ENCODE peak calls at places on chromosomes 1 and 21, in four cellular contexts. E is cardiac muscle cell, P is ascending aorta, J is H9. Z is an unnamed sample. For H3K27me3 and H3K4me1, the result is how much of the 10 kb centered on the place peaks cover.

GRCh38 chr1:246383217-246383616 is 123.9 kb downstream of the SMYD3 start:
- DNase-seq in E (no peak), P (no peak), J (no peak), Z (no peak)

GRCh38 chr1:165842363-165843129 is 15.1 kb downstream of the UCK2 start:
- DNase-seq in E (peak), P (no peak), J (no peak), Z (no peak)

GRCh38 chr1:155000475-155000724 is 2.2 kb upstream of the ZBTB7B start:
- DNase-seq in E (no peak), P (no peak), J (no peak), Z (no peak)

GRCh38 chr1:80878343-80878742 is 922.4 kb upstream of the ADGRL2 start:
- DNase-seq in E (no peak), P (no peak), J (no peak), Z (no peak)

GRCh38 chr1:170599033-170599432 is 64.9 kb upstream of the PRRX1 start:
- DNase-seq in E (no peak), P (no peak), J (no peak), Z (no peak)

GRCh38 chr1:180168786-180169640 is 14.3 kb downstream of the QSOX1 start:
- DNase-seq in E (peak), P (no peak), J (peak), Z (peak)

GRCh38 chr1:208233546-208233945 is 10.6 kb downstream of the PLXNA2 start:
- DNase-seq in E (no peak), P (peak), J (peak), Z (no peak)

GRCh38 chr1:230865062-230865817 is 3.1 kb downstream of the C1orf198 start:
- DNase-seq in E (no peak), P (no peak), J (no peak), Z (no peak)

GRCh38 chr1:198776602-198777029 is 137.8 kb downstream of the PTPRC start:
- DNase-seq in E (no peak), P (peak), J (no peak), Z (no peak)

GRCh38 chr21:16942703-16943102 is 570.1 kb upstream of the CXADR start:
- DNase-seq in E (no peak), P (no peak), J (peak), Z (peak)

GRCh38 chr1:247415423-247416361 is at the start of gene NLRP3:
- DNase-seq in E (no peak), P (no peak), J (peak), Z (no peak)

DNA sequence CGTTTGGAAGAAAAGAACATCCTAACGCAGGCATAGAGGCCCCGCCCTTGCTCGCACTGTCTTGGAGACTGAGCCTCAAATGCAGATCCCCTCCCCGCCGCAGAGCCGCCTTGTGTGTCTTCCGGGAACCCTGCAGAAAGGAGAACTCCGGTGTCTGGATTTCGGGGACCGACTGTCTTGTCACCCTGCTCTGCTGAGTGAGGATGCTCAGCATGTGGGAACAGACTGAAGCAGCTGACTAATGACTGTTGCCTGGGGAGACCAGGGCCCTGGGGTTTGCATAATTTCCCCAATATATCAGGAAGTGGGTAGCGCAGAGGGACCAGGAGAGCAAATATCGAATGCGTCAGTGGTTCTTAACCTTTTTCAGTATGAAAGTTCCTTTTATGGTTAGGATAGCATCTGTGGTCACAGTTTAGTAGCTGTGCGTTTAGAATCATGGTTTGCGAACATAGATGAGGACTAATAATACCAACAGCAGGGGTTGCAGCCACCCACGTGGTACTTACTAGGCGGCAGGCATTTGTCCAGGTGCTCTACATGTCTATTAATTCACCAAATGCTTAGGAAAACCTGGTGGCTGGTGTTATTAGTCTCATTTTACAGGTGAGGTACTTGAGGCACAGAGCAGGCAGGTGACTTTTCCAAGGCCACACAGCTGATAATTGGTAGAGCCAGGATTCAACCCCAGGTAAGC is 14.3 kb downstream of the GPR137B start:
- DNase-seq in E (no peak), P (no peak), J (no peak), Z (no peak)
- H3K27me3 ChIP-seq in E (under half), P (under half), J (under half), Z (under half)

DNA sequence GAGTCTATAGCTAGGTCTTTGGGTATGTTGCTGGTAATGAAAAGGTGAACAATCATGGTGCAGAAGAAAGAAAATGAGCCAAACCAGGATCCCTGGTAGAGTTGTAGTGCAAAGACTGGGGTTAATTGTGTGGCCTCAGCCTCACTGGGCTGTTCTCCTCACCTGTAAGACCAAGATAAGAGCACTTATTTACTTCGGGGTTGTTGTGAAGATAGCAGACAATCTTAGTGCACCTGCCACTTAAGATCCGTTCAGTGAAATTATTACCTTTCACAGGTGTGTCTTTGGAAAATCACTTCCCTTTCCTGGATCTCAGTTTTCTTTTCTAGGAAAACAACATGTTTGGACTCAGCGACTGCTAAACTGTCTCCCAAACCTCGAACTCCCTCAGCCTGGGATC is 1.3 kb upstream of the FGGY start:
- DNase-seq in E (no peak), P (no peak), J (no peak), Z (no peak)
- H3K4me1 ChIP-seq in E (under half), P (under half), J (under half), Z (under half)

GRCh38 chr1:27928216-27928954 is 6.4 kb upstream of the SMPDL3B start:
- DNase-seq in E (no peak), P (no peak), J (peak), Z (no peak)
- H3K27me3 ChIP-seq in E (under half), P (under half), J (under half), Z (under half)

GRCh38 chr1:221888218-221888617 is 146.3 kb upstream of the DUSP10 start:
- DNase-seq in E (no peak), P (no peak), J (no peak), Z (no peak)

GRCh38 chr1:221887758-221888157 is 145.9 kb upstream of the DUSP10 start:
- DNase-seq in E (no peak), P (no peak), J (no peak), Z (no peak)

GRCh38 chr1:221886311-221887090 is 144.6 kb upstream of the DUSP10 start:
- DNase-seq in E (no peak), P (no peak), J (no peak), Z (no peak)

GRCh38 chr1:221888801-221889200 is 146.9 kb upstream of the DUSP10 start:
- DNase-seq in E (no peak), P (no peak), J (no peak), Z (no peak)

GRCh38 chr1:221887091-221887746 is 145.3 kb upstream of the DUSP10 start:
- DNase-seq in E (no peak), P (peak), J (peak), Z (no peak)
- H3K4me1 ChIP-seq in E (under half), P (under half), J (under half), Z (under half)

GRCh38 chr21:36545776-36546511 is 66.0 kb upstream of the CLDN14 start:
- DNase-seq in E (no peak), P (no peak), J (no peak), Z (no peak)
- H3K27me3 ChIP-seq in E (under half), P (under half), J (under half), Z (under half)

DNA sequence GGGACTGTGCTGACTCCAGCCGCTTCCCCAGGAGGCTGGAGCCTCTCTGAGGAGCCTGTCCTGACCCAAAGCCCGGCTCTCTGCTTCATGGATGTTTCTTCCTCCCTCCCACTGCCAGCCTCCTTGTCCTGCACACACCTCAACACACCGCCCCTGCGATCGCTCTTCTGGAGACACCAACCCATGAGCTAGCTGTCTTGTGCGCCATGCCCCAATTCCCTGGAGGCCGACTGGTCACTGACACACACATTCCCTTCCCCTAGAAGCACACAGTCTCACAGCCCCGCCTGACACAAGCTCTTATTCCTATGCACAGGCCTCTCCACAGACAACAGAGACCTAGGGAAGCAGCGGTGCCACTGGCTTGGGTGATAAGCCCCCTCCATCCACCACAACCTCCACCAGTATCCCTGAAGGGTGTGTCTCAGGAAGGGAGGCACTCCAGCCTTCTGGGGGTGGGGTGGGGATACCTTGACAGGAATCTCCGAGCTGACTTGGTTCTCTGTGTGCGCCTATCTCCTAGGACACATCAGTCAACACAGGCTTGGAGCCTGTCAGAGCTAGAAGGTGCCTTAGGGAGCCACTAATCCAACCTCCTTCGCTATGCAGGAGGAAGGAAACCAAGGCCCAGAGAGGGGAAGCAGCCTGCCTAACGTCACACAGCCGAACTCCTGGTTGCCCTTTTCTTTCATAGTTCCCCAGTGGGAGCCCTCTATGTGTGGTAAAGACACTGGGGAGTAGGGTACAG is 31.1 kb downstream of the AHDC1 start:
- DNase-seq in E (peak), P (peak), J (no peak), Z (peak)
- H3K4me1 ChIP-seq in E (half or more), P (half or more), J (under half), Z (under half)

GRCh38 chr1:184624051-184624450 is 130.6 kb downstream of the EDEM3 start:
- DNase-seq in E (no peak), P (no peak), J (no peak), Z (no peak)

GRCh38 chr1:184624626-184625025 is 130.0 kb downstream of the EDEM3 start:
- DNase-seq in E (no peak), P (no peak), J (no peak), Z (no peak)

GRCh38 chr1:184623404-184623803 is 131.3 kb downstream of the EDEM3 start:
- DNase-seq in E (no peak), P (no peak), J (no peak), Z (no peak)

GRCh38 chr1:184621262-184621661 is 133.4 kb downstream of the EDEM3 start:
- DNase-seq in E (no peak), P (no peak), J (no peak), Z (no peak)

DNA sequence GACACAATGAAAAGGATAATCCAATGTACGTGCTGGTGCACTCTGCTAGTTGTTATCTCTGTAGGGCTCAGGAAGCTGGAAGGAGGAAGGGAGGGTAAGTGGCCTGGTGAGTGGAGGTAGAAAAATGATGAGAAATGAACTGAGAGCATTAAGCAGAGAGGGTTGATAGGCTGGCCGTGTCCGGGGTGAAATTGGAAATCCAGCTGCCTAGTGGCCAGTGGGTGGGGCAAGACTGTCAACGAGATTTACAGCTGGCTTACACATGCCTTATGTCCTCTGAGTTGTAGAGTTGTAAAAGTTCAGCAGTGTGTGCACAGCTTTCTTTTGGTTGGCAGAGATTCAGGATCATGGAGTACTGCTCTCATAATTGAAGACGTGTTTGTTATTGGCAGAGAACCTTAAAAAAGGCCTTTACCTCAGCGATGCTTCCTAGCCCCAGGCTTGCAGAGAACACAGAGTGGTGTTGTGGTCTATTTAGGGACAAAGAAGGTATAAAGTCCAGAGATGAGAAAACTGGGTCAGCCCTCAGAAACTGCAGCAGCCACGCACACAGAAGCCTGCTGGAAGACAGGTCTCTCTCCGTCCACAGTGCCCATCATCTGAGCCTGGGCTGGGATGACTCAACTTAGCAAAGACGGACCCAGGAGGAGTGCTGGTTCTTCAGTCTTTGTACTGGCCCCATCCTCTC is 132.4 kb downstream of the EDEM3 start:
- DNase-seq in E (peak), P (peak), J (no peak), Z (no peak)
- H3K27me3 ChIP-seq in E (under half), P (under half), J (under half), Z (under half)

DNA sequence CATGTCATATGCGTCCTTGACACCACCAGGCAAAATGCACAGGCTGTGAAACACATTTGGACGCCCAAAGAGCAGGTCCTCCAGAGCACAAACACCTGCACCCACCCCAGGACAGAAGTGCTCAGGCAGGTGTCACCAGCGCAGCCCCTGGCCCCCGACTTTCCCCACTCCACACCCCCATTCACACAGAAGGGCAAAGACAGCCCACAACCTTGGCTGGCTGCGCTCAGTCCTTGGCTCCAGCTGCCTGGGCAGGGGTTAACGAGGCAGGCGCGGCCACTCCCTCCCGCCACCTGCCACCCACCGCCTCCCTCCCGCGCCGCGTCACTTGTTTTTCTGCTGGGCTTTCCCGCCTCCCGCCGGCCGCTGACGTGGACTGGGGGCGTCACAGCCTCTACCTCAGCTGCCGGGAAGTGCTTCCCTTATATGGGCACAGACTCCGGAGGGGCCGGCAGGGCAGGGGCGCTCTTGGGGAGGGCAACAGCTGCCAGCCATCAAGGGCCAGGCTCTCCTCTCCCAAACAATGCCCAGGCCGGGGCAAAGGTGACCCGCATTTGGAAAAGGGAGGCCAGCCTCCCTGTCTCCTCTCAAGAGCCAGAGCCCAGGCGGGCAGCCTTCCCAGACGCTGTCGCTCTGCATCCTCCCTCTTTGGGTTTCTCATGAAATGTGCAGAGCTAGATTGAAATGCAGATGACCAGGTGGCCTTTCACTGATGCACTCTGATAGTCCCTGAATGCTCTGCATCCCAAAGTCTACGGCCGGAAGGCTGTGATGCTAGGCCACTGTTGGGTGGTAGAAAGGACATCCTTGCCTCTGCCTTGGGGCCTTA is 14.8 kb upstream of the BTG2 start:
- DNase-seq in E (peak), P (peak), J (peak), Z (peak)
- H3K4me1 ChIP-seq in E (under half), P (under half), J (under half), Z (under half)